ENCODE peak calls at places on chromosomes 7 and 10, in eight cellular contexts. One of them, this sample, is unnamed.

GRCh38 chr10:96022739-96023138 is 20.6 kb upstream of the CCNJ start:
- DNase-seq in activated CD4-positive, CD25-positive, alpha-beta regulatory T cell: no peak
- DNase-seq in astrocyte: no peak
- DNase-seq in GM12865: no peak
- DNase-seq in NCI-H1105: no peak
- DNase-seq in coronary artery: no peak
- DNase-seq in activated CD4-positive, alpha-beta T cell treated with anti-CD3 and anti-CD28 coated beads, Interleukin-2, amount 50 U/mL, for 24 hours: no peak
- DNase-seq in stimulated activated CD8-positive, alpha-beta memory T cell treated with anti-CD3 and anti-CD28 coated beads, Interleukin-15, amount 100 ng/mL, for 24 hours: no peak
- DNase-seq in this sample: no peak

GRCh38 chr7:24865994-24866615 is 108.8 kb upstream of the GSDME start:
- DNase-seq in activated CD4-positive, CD25-positive, alpha-beta regulatory T cell: no peak
- DNase-seq in astrocyte: no peak
- DNase-seq in GM12865: no peak
- DNase-seq in NCI-H1105: no peak
- DNase-seq in coronary artery: no peak
- DNase-seq in activated CD4-positive, alpha-beta T cell treated with anti-CD3 and anti-CD28 coated beads, Interleukin-2, amount 50 U/mL, for 24 hours: no peak
- DNase-seq in stimulated activated CD8-positive, alpha-beta memory T cell treated with anti-CD3 and anti-CD28 coated beads, Interleukin-15, amount 100 ng/mL, for 24 hours: no peak
- DNase-seq in this sample: no peak

GRCh38 chr7:75914169-75914654 is 743 bp upstream of the POR start:
- DNase-seq in activated CD4-positive, CD25-positive, alpha-beta regulatory T cell: no peak
- DNase-seq in astrocyte: no peak
- DNase-seq in GM12865: no peak
- DNase-seq in NCI-H1105: no peak
- DNase-seq in coronary artery: peak
- DNase-seq in activated CD4-positive, alpha-beta T cell treated with anti-CD3 and anti-CD28 coated beads, Interleukin-2, amount 50 U/mL, for 24 hours: no peak
- DNase-seq in stimulated activated CD8-positive, alpha-beta memory T cell treated with anti-CD3 and anti-CD28 coated beads, Interleukin-15, amount 100 ng/mL, for 24 hours: no peak
- DNase-seq in this sample: no peak

GRCh38 chr10:126218174-126218573 is 170.1 kb downstream of the ADAM12 start:
- DNase-seq in activated CD4-positive, CD25-positive, alpha-beta regulatory T cell: no peak
- DNase-seq in astrocyte: no peak
- DNase-seq in GM12865: no peak
- DNase-seq in NCI-H1105: no peak
- DNase-seq in coronary artery: no peak
- DNase-seq in activated CD4-positive, alpha-beta T cell treated with anti-CD3 and anti-CD28 coated beads, Interleukin-2, amount 50 U/mL, for 24 hours: no peak
- DNase-seq in stimulated activated CD8-positive, alpha-beta memory T cell treated with anti-CD3 and anti-CD28 coated beads, Interleukin-15, amount 100 ng/mL, for 24 hours: no peak
- DNase-seq in this sample: no peak

GRCh38 chr10:79022565-79023488 is 45.9 kb upstream of the ZMIZ1 start:
- DNase-seq in activated CD4-positive, CD25-positive, alpha-beta regulatory T cell: no peak
- DNase-seq in astrocyte: peak
- DNase-seq in GM12865: peak
- DNase-seq in NCI-H1105: no peak
- DNase-seq in coronary artery: peak
- DNase-seq in activated CD4-positive, alpha-beta T cell treated with anti-CD3 and anti-CD28 coated beads, Interleukin-2, amount 50 U/mL, for 24 hours: no peak
- DNase-seq in stimulated activated CD8-positive, alpha-beta memory T cell treated with anti-CD3 and anti-CD28 coated beads, Interleukin-15, amount 100 ng/mL, for 24 hours: no peak
- DNase-seq in this sample: no peak

GRCh38 chr10:74290703-74291102 is 139.7 kb downstream of the ADK start:
- DNase-seq in activated CD4-positive, CD25-positive, alpha-beta regulatory T cell: no peak
- DNase-seq in astrocyte: peak
- DNase-seq in GM12865: no peak
- DNase-seq in NCI-H1105: no peak
- DNase-seq in coronary artery: no peak
- DNase-seq in activated CD4-positive, alpha-beta T cell treated with anti-CD3 and anti-CD28 coated beads, Interleukin-2, amount 50 U/mL, for 24 hours: no peak
- DNase-seq in stimulated activated CD8-positive, alpha-beta memory T cell treated with anti-CD3 and anti-CD28 coated beads, Interleukin-15, amount 100 ng/mL, for 24 hours: no peak
- DNase-seq in this sample: no peak

GRCh38 chr7:44655341-44655740 is 48.9 kb downstream of the OGDH start:
- DNase-seq in activated CD4-positive, CD25-positive, alpha-beta regulatory T cell: no peak
- DNase-seq in astrocyte: no peak
- DNase-seq in GM12865: no peak
- DNase-seq in NCI-H1105: no peak
- DNase-seq in coronary artery: peak
- DNase-seq in activated CD4-positive, alpha-beta T cell treated with anti-CD3 and anti-CD28 coated beads, Interleukin-2, amount 50 U/mL, for 24 hours: no peak
- DNase-seq in stimulated activated CD8-positive, alpha-beta memory T cell treated with anti-CD3 and anti-CD28 coated beads, Interleukin-15, amount 100 ng/mL, for 24 hours: no peak
- DNase-seq in this sample: no peak

GRCh38 chr7:139777948-139778841 is at the start of gene HIPK2:
- DNase-seq in activated CD4-positive, CD25-positive, alpha-beta regulatory T cell: peak
- DNase-seq in astrocyte: peak
- DNase-seq in GM12865: peak
- DNase-seq in NCI-H1105: peak
- DNase-seq in coronary artery: peak
- DNase-seq in activated CD4-positive, alpha-beta T cell treated with anti-CD3 and anti-CD28 coated beads, Interleukin-2, amount 50 U/mL, for 24 hours: peak
- DNase-seq in stimulated activated CD8-positive, alpha-beta memory T cell treated with anti-CD3 and anti-CD28 coated beads, Interleukin-15, amount 100 ng/mL, for 24 hours: peak
- DNase-seq in this sample: peak

GRCh38 chr7:157670490-157671357 is 333.9 kb downstream of the DNAJB6 start:
- DNase-seq in activated CD4-positive, CD25-positive, alpha-beta regulatory T cell: no peak
- DNase-seq in astrocyte: peak
- DNase-seq in GM12865: no peak
- DNase-seq in NCI-H1105: no peak
- DNase-seq in coronary artery: no peak
- DNase-seq in activated CD4-positive, alpha-beta T cell treated with anti-CD3 and anti-CD28 coated beads, Interleukin-2, amount 50 U/mL, for 24 hours: no peak
- DNase-seq in stimulated activated CD8-positive, alpha-beta memory T cell treated with anti-CD3 and anti-CD28 coated beads, Interleukin-15, amount 100 ng/mL, for 24 hours: no peak
- DNase-seq in this sample: no peak

GRCh38 chr7:125563964-125564529 is 634.4 kb upstream of the POT1 start:
- DNase-seq in activated CD4-positive, CD25-positive, alpha-beta regulatory T cell: no peak
- DNase-seq in astrocyte: no peak
- DNase-seq in GM12865: no peak
- DNase-seq in NCI-H1105: no peak
- DNase-seq in coronary artery: no peak
- DNase-seq in activated CD4-positive, alpha-beta T cell treated with anti-CD3 and anti-CD28 coated beads, Interleukin-2, amount 50 U/mL, for 24 hours: no peak
- DNase-seq in stimulated activated CD8-positive, alpha-beta memory T cell treated with anti-CD3 and anti-CD28 coated beads, Interleukin-15, amount 100 ng/mL, for 24 hours: no peak
- DNase-seq in this sample: no peak

GRCh38 chr7:96331233-96331632 is 9.3 kb upstream of the SLC25A13 start:
- DNase-seq in activated CD4-positive, CD25-positive, alpha-beta regulatory T cell: no peak
- DNase-seq in astrocyte: no peak
- DNase-seq in GM12865: no peak
- DNase-seq in NCI-H1105: no peak
- DNase-seq in coronary artery: no peak
- DNase-seq in activated CD4-positive, alpha-beta T cell treated with anti-CD3 and anti-CD28 coated beads, Interleukin-2, amount 50 U/mL, for 24 hours: no peak
- DNase-seq in stimulated activated CD8-positive, alpha-beta memory T cell treated with anti-CD3 and anti-CD28 coated beads, Interleukin-15, amount 100 ng/mL, for 24 hours: no peak
- DNase-seq in this sample: no peak